ENCODE peak calls at places on chromosome 3, in seven cellular contexts. S is K562, M is breast epithelium, W is uterus, V is A673, T is lung, X is upper lobe of left lung. C is an unnamed sample. For H3K9me3, the result is how much of the 10 kb centered on the place peaks cover.

GRCh38 chr3:124413393-124413792 is 316.9 kb upstream of the UMPS start:
- DNase-seq in S (no peak), M (no peak), W (no peak), V (no peak), T (no peak), X (no peak), C (no peak)

GRCh38 chr3:140290105-140290504 is 355.1 kb downstream of the CLSTN2 start:
- DNase-seq in S (no peak), M (no peak), W (no peak), V (no peak), T (no peak), X (no peak), C (no peak)

GRCh38 chr3:99419111-99419510 is 219.3 kb upstream of the COL8A1 start:
- DNase-seq in S (no peak), M (no peak), W (no peak), V (no peak), T (no peak), X (no peak), C (no peak)

GRCh38 chr3:60909526-60909925 is 341.7 kb downstream of the FHIT start:
- DNase-seq in S (no peak), M (no peak), W (no peak), V (no peak), T (no peak), X (no peak), C (no peak)

GRCh38 chr3:102444101-102444500 is 9.3 kb downstream of the ZPLD1 start:
- DNase-seq in S (no peak), M (no peak), W (no peak), V (peak), T (no peak), X (no peak), C (peak)

GRCh38 chr3:129467934-129468333 is 27.9 kb downstream of the IFT122 start:
- DNase-seq in S (no peak), M (no peak), W (no peak), V (no peak), T (no peak), X (no peak), C (no peak)

GRCh38 chr3:81716870-81717509 is 44.5 kb downstream of the GBE1 start:
- DNase-seq in S (no peak), M (no peak), W (no peak), V (no peak), T (no peak), X (no peak), C (peak)

GRCh38 chr3:169362261-169362660 is 301.3 kb downstream of the MECOM start:
- DNase-seq in S (no peak), M (no peak), W (no peak), V (peak), T (peak), X (no peak), C (no peak)

GRCh38 chr3:127407026-127407939 is 119.4 kb upstream of the PRR20G start:
- DNase-seq in S (no peak), M (no peak), W (no peak), V (no peak), T (no peak), X (no peak), C (no peak)

GRCh38 chr3:100765437-100765975 is 56.2 kb downstream of the TFG start:
- DNase-seq in S (no peak), M (no peak), W (no peak), V (no peak), T (no peak), X (no peak), C (no peak)

GRCh38 chr3:175422744-175423143 is 563.6 kb downstream of the NAALADL2 start:
- DNase-seq in S (no peak), M (no peak), W (no peak), V (no peak), T (no peak), X (no peak), C (no peak)

GRCh38 chr3:156620260-156620659 is 54.1 kb upstream of the TIPARP start:
- DNase-seq in S (peak), M (no peak), W (no peak), V (no peak), T (no peak), X (no peak), C (no peak)

GRCh38 chr3:12884790-12885584 is 43.6 kb upstream of the RPL32 start:
- DNase-seq in S (no peak), M (no peak), W (no peak), V (no peak), T (no peak), X (no peak), C (no peak)

GRCh38 chr3:39937315-39937714 is 127.9 kb downstream of the MYRIP start:
- DNase-seq in S (no peak), M (no peak), W (no peak), V (no peak), T (no peak), X (no peak), C (no peak)

GRCh38 chr3:71874618-71875017 is 89.7 kb upstream of the PROK2 start:
- DNase-seq in S (no peak), M (no peak), W (no peak), V (no peak), T (no peak), X (no peak), C (no peak)

GRCh38 chr3:136893848-136894443 is 31.9 kb downstream of the NCK1 start:
- DNase-seq in S (no peak), M (no peak), W (no peak), V (peak), T (no peak), X (no peak), C (peak)

GRCh38 chr3:14369675-14370669 is 32.4 kb upstream of the SLC6A6 start:
- DNase-seq in S (no peak), M (no peak), W (no peak), V (no peak), T (peak), X (peak), C (no peak)

GRCh38 chr3:161026612-161027217 is 78.4 kb downstream of the B3GALNT1 start:
- DNase-seq in S (no peak), M (no peak), W (no peak), V (no peak), T (no peak), X (no peak), C (no peak)

GRCh38 chr3:29494305-29495036 is 213.6 kb downstream of the RBMS3 start:
- DNase-seq in S (no peak), M (no peak), W (no peak), V (peak), T (no peak), X (no peak), C (no peak)

GRCh38 chr3:109685084-109686079 is 348.0 kb upstream of the DPPA4 start:
- DNase-seq in S (no peak), M (peak), W (peak), V (peak), T (peak), X (no peak), C (peak)

GRCh38 chr3:176795897-176796296 is 401.4 kb downstream of the TBL1XR1 start:
- DNase-seq in S (no peak), M (no peak), W (no peak), V (peak), T (no peak), X (no peak), C (no peak)

GRCh38 chr3:36814776-36815175 is 50.4 kb upstream of the DCLK3 start:
- DNase-seq in S (peak), M (no peak), W (no peak), V (no peak), T (no peak), X (no peak), C (no peak)
- TF ChIP-seq CTCF in S (peak), M (no peak), W (no peak), V (peak), T (no peak), X (no peak), C (peak)

GRCh38 chr3:31652296-31652695 is 119.6 kb downstream of the STT3B start:
- DNase-seq in S (no peak), M (no peak), W (no peak), V (no peak), T (no peak), X (no peak), C (no peak)
- H3K9me3 ChIP-seq in S (under half), M (half or more), W (under half), V (half or more), T (under half), X (under half), C (under half)

DNA sequence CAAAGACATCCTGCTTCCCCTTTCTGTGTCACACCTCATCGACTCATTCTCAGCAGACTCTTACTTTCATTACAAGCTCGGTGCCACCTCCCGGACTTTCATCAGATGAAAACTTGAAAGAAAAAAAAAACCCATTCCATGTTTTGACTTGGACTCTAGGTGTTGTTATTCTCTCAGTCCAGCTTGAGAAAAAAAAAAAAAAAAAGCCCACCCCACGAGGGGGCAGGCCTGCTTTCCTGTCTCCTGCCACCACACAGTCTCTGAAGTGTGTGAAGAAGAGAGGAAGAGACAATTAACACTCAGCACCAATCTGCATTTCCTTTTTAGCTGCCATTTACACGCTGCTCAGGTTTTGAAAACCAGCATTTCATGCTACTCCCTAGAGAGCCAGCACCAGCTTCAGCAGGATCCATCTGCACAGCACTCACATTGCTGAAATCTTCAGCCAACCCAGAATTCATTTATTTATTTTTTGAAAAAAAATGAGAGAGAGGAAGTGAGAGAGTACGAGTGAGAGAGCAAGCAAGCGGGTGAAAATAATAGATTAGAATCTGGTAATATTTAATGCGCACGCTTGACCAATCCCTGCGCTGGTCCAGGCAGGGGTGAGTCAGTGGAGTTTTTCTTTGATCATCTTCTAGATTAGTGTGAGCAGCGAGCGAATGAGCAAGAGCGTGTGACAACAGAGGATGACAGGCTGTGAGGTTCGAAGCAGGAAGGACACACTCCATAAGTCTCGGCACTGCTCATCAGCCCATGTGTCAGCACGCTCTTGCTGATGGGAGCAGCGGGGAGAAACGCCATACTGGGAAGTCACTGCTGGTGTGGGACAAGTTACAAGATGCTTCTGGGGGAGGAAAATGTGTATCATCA is 23.5 kb downstream of the ZNF80 start:
- DNase-seq in S (no peak), M (no peak), W (no peak), V (peak), T (no peak), X (no peak), C (peak)
- TF ChIP-seq CTCF in S (no peak), M (no peak), W (no peak), V (peak), T (no peak), X (no peak), C (no peak)

DNA sequence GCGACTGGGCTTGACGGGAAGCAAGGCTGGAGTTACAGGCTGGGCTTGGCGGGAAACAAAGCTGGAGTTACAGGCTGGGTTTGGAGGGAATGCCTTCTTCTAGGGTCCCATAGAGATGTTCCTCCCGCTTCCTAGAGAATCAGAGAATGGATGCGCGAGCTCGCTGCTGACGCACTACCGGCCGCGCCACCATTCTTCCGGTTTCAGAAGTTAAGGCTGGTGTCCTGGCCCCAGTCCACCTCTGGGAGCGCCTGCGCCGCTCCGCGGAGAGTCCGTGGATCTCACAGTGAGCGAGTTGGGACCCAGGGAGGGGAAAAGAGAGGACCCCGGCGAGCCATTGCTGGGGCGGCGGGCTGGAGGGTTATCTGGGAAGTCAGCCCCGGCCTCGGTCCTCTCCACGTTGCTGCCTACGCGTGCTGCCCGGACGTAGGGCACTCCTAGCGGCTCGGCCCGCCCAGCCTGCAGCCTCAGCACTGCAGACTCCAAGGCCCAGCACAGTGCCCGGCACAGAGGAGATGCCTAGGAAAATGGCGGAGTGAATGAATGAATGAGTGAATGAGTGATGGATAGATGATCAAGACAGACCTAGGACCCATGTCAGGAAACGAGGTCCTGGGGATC is at the start of gene ZNF502:
- DNase-seq in S (peak), M (peak), W (peak), V (peak), T (peak), X (peak), C (peak)
- H3K9me3 ChIP-seq in S (under half), M (under half), W (under half), V (under half), T (under half), X (under half), C (under half)

DNA sequence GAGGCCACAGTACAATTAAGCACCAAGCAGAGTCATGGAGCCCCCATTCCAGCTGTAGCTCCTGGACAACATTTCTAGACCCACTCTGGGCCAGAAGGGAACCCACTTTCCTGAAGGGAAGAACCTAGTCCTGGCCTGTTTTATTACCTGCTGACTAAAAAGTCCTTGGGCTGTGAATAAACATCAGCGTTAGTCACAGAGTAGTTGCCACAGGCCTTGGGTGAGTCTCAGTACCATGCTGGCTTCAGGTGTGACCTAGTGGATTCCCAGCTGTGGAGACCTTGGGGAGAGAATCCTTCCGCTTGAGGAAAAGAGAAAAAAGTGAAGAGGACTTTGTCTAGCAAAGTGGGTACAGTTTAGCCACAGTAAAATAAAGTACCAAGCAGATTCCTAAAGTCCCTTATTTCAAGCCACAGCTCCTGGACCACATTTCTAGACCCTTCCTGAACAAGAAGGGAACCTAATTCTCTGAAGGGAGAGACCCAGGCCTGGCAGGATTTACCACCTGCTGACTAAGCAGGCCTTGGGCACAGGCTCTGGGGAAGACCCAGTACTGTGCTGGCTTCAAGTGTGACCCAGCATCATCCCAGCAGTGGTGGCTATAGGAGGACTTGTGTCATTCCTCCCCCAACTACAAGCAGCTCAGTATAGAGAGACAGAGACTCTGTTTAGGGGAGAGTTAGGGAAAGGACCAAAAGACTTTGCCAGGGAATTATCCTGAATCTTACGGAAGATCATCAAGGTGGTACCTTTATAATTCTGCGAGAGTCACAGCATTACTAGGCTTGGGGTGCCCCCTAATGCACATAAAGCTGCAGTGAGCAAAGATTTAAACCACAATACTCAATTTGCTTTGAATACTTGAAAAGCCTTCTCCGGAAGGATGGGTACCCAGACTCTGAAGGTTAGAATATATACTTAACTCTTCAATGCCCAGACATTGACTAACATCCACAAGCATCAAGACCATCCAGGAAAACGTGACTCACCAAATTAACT is 118.2 kb upstream of the KCNH8 start:
- DNase-seq in S (no peak), M (no peak), W (no peak), V (no peak), T (no peak), X (no peak), C (no peak)
- TF ChIP-seq CTCF in S (no peak), M (no peak), W (no peak), V (no peak), T (no peak), X (no peak), C (no peak)